ENCODE peak calls at places on chromosomes 13 and 19, in eight cellular contexts. W is transverse colon; K is colonic mucosa; U is foreskin keratinocyte; X is ovary; D is neuronal stem cell; R is H9; E is CD4-positive, alpha-beta T cell. S is an unnamed sample.

GRCh38 chr13:27920677-27921420 is 1.0 kb downstream of the PDX1 start:
- DNase-seq in W (no peak), K (no peak), U (no peak), X (no peak), D (peak), R (peak), E (no peak), S (peak)

GRCh38 chr19:50195224-50195623 is 8.2 kb upstream of the MYH14 start:
- DNase-seq in W (no peak), K (no peak), U (no peak), X (no peak), D (no peak), R (no peak), E (no peak), S (no peak)

GRCh38 chr19:57192064-57192395 is 730 bp downstream of the ZNF264 start:
- DNase-seq in W (no peak), K (no peak), U (peak), X (no peak), D (no peak), R (no peak), E (no peak), S (peak)

GRCh38 chr13:44566601-44567000 is 9.5 kb downstream of the TSC22D1 start:
- DNase-seq in W (no peak), K (no peak), U (no peak), X (no peak), D (no peak), R (no peak), E (no peak), S (no peak)

GRCh38 chr13:35733832-35734231 is 257.3 kb upstream of the MAB21L1 start:
- DNase-seq in W (no peak), K (no peak), U (no peak), X (no peak), D (no peak), R (no peak), E (no peak), S (peak)

GRCh38 chr19:36257512-36257876 is 42.6 kb downstream of the ZNF146 start:
- DNase-seq in W (no peak), K (no peak), U (no peak), X (no peak), D (no peak), R (no peak), E (no peak), S (peak)

GRCh38 chr13:111187879-111188643 is 73.0 kb downstream of the ARHGEF7 start:
- DNase-seq in W (no peak), K (no peak), U (peak), X (no peak), D (no peak), R (no peak), E (no peak), S (peak)

GRCh38 chr13:108376308-108376707 is 106.8 kb downstream of the TNFSF13B start:
- DNase-seq in W (no peak), K (no peak), U (no peak), X (no peak), D (no peak), R (no peak), E (no peak), S (no peak)

GRCh38 chr19:7970716-7971448 is 27.4 kb upstream of the TIMM44 start:
- DNase-seq in W (peak), K (peak), U (no peak), X (no peak), D (peak), R (peak), E (no peak), S (peak)

GRCh38 chr19:9144920-9145319 is 4.7 kb downstream of the ZNF317 start:
- DNase-seq in W (no peak), K (no peak), U (no peak), X (no peak), D (no peak), R (no peak), E (no peak), S (peak)

GRCh38 chr19:13085673-13086072 is 17.0 kb downstream of the LYL1 start:
- DNase-seq in W (no peak), K (no peak), U (no peak), X (no peak), D (no peak), R (no peak), E (no peak), S (no peak)

GRCh38 chr13:110107568-110108347 is 199.2 kb downstream of the COL4A1 start:
- DNase-seq in W (no peak), K (no peak), U (no peak), X (no peak), D (no peak), R (peak), E (no peak), S (peak)

GRCh38 chr13:110109140-110109783 is 197.7 kb downstream of the COL4A1 start:
- DNase-seq in W (no peak), K (no peak), U (no peak), X (no peak), D (no peak), R (no peak), E (no peak), S (no peak)

GRCh38 chr13:110108348-110109139 is 198.4 kb downstream of the COL4A1 start:
- DNase-seq in W (peak), K (peak), U (peak), X (peak), D (peak), R (peak), E (no peak), S (peak)

GRCh38 chr13:110110783-110111182 is 196.2 kb downstream of the COL4A1 start:
- DNase-seq in W (no peak), K (no peak), U (no peak), X (no peak), D (no peak), R (peak), E (no peak), S (no peak)

DNA sequence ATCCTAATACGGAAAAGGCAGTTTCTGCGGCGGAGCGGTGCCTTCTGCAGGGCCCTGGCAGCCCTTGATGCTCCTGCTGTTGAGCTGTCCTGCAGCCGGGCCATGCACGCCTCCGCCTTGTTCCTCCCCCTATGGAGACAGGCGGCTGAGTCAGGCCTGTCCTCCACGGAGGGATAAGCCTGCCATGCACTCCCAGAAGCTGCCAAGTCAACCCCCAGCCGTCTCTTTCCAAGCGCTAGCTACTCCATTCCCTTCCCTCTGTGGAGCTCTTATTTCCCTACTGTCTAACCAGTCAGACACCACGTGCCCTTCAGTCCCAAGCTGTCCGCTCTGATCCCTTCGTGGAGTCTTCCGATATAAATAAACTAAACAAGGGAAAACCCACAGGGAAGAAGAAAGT is 197.0 kb downstream of the COL4A1 start:
- DNase-seq in W (peak), K (peak), U (peak), X (peak), D (no peak), R (peak), E (no peak), S (peak)
- H3K27ac ChIP-seq in W (peak), K (no peak), U (no peak), X (no peak), D (no peak), R (no peak), E (no peak), S (no peak)

GRCh38 chr19:1862068-1862423 is 1.3 kb downstream of the KLF16 start:
- DNase-seq in W (no peak), K (no peak), U (no peak), X (no peak), D (no peak), R (no peak), E (no peak), S (no peak)
- H3K27ac ChIP-seq in W (peak), K (peak), U (no peak), X (peak), D (no peak), R (no peak), E (peak), S (no peak)

GRCh38 chr19:47331490-47331889 is 485 bp upstream of the C5AR2 start:
- DNase-seq in W (no peak), K (no peak), U (no peak), X (no peak), D (no peak), R (no peak), E (no peak), S (no peak)
- H3K27ac ChIP-seq in W (no peak), K (no peak), U (no peak), X (no peak), D (no peak), R (no peak), E (no peak), S (no peak)

GRCh38 chr13:61135583-61135982 is 280.1 kb downstream of the PCDH20 start:
- DNase-seq in W (no peak), K (no peak), U (no peak), X (no peak), D (no peak), R (no peak), E (no peak), S (no peak)
- H3K27ac ChIP-seq in W (no peak), K (no peak), U (no peak), X (no peak), D (no peak), R (no peak), E (no peak), S (no peak)